ENCODE peak calls at places on chromosomes 11 and 22, in four cellular contexts. J is DMS153, T is HuH-7.5, A is HTR-8/SVneo. N is an unnamed sample.

GRCh38 chr11:63687845-63688244 is 6.5 kb downstream of the RTN3 start:
- DNase-seq in J (no peak), T (peak), A (no peak), N (no peak)

GRCh38 chr11:73228268-73229134 is 10.4 kb downstream of the P2RY2 start:
- DNase-seq in J (no peak), T (no peak), A (no peak), N (no peak)

GRCh38 chr11:61945191-61945590 is 5.0 kb upstream of the BEST1 start:
- DNase-seq in J (no peak), T (no peak), A (no peak), N (no peak)

GRCh38 chr22:38148252-38148651 is 33.4 kb downstream of the PLA2G6 start:
- DNase-seq in J (no peak), T (no peak), A (no peak), N (no peak)

GRCh38 chr11:19597194-19597593 is 115.4 kb upstream of the NAV2 start:
- DNase-seq in J (no peak), T (no peak), A (peak), N (no peak)

GRCh38 chr11:64186205-64187165 is 514 bp downstream of the STIP1 start:
- DNase-seq in J (no peak), T (no peak), A (no peak), N (no peak)

GRCh38 chr11:119571311-119571710 is 148.3 kb upstream of the THY1 start:
- DNase-seq in J (no peak), T (no peak), A (no peak), N (no peak)

GRCh38 chr11:75583710-75584658 is 21.9 kb downstream of the SERPINH1 start:
- DNase-seq in J (peak), T (peak), A (peak), N (peak)

GRCh38 chr22:37178350-37179125 is 9.5 kb downstream of the C1QTNF6 start:
- DNase-seq in J (no peak), T (no peak), A (no peak), N (no peak)

GRCh38 chr22:30116362-30117117 is 36.3 kb downstream of the HORMAD2 start:
- DNase-seq in J (no peak), T (no peak), A (no peak), N (no peak)

GRCh38 chr11:35626511-35626910 is 8.3 kb downstream of the FJX1 start:
- DNase-seq in J (no peak), T (no peak), A (no peak), N (no peak)

GRCh38 chr11:73308963-73309960 is 1.2 kb downstream of the ARHGEF17 start:
- DNase-seq in J (no peak), T (peak), A (peak), N (peak)

GRCh38 chr11:10543782-10544181 is 2.8 kb upstream of the RNF141 start:
- DNase-seq in J (no peak), T (no peak), A (no peak), N (no peak)

GRCh38 chr11:57543601-57544000 is 6.2 kb downstream of the SMTNL1 start:
- DNase-seq in J (no peak), T (no peak), A (no peak), N (no peak)

GRCh38 chr22:22507743-22508273 is 734 bp downstream of the ZNF280B start:
- DNase-seq in J (no peak), T (peak), A (no peak), N (no peak)